ENCODE peak calls at places on chromosomes 3 and 15, in four cellular contexts. T, X, P and Y are unnamed samples.
A peak's percentile ranks its signal among the peaks of the same experiment; 100 is the strongest.

GRCh38 chr3:79018671-79019136 is 749.1 kb downstream of the ROBO1 start:
- DNase-seq in P (peak; percentile 16), X (no peak), T (no peak), Y (no peak)

GRCh38 chr3:27573780-27574437 is 89.7 kb upstream of the SLC4A7 start:
- DNase-seq in P (no peak), T (no peak), X (no peak), Y (no peak)

GRCh38 chr15:77819841-77820728 is 187.4 kb upstream of the LINGO1 start:
- DNase-seq in X (peak; percentile 84), T (no peak), P (peak; percentile 14), Y (peak; percentile 75)

GRCh38 chr15:78241017-78241416 is 6.7 kb upstream of the ACSBG1 start:
- DNase-seq in P (peak; percentile 49), T (no peak), X (peak; percentile 87), Y (peak; percentile 94)

GRCh38 chr3:63051920-63052319 is 176.7 kb upstream of the CADPS start:
- DNase-seq in X (no peak), T (no peak), P (no peak), Y (no peak)

GRCh38 chr3:49606427-49606826 is 52.1 kb downstream of the BSN start:
- DNase-seq in X (no peak), P (no peak), T (no peak), Y (no peak)

GRCh38 chr3:64827391-64827790 is 139.6 kb upstream of the ADAMTS9 start:
- DNase-seq in P (no peak), X (no peak), T (no peak), Y (no peak)

GRCh38 chr3:134601539-134602439 is 49.0 kb downstream of the KY start:
- DNase-seq in X (peak; percentile 29), T (no peak), P (no peak), Y (peak; percentile 38)

GRCh38 chr15:69573815-69574472 is 121.3 kb downstream of the RPLP1 start:
- DNase-seq in P (no peak), X (no peak), T (no peak), Y (no peak)

GRCh38 chr15:65259367-65259781 is 27.3 kb downstream of the PARP16 start:
- DNase-seq in X (no peak), T (no peak), P (no peak), Y (no peak)

GRCh38 chr15:65258370-65258769 is 28.3 kb downstream of the PARP16 start:
- DNase-seq in T (no peak), X (no peak), P (no peak), Y (no peak)

GRCh38 chr15:65263313-65263712 is 23.4 kb downstream of the PARP16 start:
- DNase-seq in X (no peak), T (no peak), P (no peak), Y (no peak)

GRCh38 chr15:65254237-65254820 is 32.4 kb downstream of the PARP16 start:
- DNase-seq in X (no peak), P (no peak), T (no peak), Y (no peak)

GRCh38 chr15:65258863-65259262 is 27.8 kb downstream of the PARP16 start:
- DNase-seq in T (no peak), X (no peak), P (no peak), Y (no peak)
- TF ChIP-seq FOXK2 in T (no peak), X (no peak), P (no peak), Y (no peak)

GRCh38 chr3:179733797-179734196 is 81.0 kb downstream of the USP13 start:
- DNase-seq in X (no peak), P (no peak), T (no peak), Y (no peak)

GRCh38 chr3:179731544-179731943 is 78.7 kb downstream of the USP13 start:
- DNase-seq in T (no peak), P (no peak), X (no peak), Y (no peak)

GRCh38 chr3:179734497-179735281 is 81.8 kb downstream of the USP13 start:
- DNase-seq in X (no peak), T (no peak), P (peak; percentile 88), Y (no peak)

GRCh38 chr3:179730508-179730907 is 77.7 kb downstream of the USP13 start:
- DNase-seq in X (no peak), T (no peak), P (no peak), Y (no peak)

DNA sequence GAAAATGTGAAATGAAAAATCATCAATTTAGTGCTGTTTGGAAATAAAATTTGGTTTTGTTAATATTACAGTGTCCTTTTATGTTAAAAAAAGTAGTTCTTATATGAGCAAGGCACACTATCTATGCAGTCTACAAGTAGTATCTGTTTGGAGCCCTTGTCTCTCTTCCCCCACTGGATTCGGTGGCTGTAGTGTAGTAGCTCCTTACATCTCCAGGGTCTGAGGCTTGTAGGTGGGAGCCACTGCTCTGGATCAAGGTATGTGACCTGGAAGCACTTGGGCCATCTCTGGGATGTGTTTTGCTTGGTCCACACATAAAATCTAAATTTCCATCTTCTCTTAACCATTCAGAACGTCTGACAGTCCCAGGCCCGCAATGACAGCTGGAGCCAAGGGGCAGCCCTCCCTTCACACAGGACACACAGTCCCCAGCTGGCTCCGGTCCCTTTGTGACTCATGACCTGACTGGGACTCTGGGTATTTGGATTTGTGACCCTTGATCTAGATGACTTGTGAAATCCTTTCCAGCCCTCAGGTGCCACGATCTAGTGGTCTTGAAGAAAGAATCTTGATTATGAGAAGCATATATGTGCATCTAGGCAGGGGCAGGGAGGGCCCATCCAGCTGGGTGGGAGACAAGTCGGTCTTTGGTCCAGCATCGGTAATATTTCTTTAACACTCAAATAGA is 80.0 kb downstream of the USP13 start:
- DNase-seq in X (no peak), T (no peak), P (peak; percentile 85), Y (no peak)
- TF ChIP-seq FOXK2 in X (no peak), T (no peak), P (no peak), Y (no peak)

DNA sequence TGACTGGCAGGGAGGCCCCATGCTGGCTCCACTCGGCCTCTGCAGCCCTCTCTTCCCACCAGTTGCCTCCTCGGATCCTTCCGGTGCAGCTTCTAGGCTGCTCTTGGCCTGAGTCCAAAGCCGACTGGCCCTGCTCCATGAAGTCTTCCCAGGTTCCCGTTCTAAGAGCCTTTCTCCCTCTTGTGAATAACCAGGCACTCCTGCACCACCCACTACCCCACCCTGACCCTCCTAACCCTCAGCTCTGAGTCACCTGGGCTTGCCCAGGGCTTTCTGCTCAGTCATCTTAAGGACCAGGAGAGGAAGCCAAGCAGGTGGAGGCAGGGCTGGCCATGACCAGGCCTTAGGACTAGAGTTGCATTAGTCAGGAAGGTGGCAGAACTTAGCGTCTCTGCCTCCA is 28.1 kb upstream of the CNBP start:
- DNase-seq in P (peak; percentile 34), X (peak; percentile 58), T (no peak), Y (peak; percentile 60)
- TF ChIP-seq FOXK2 in P (no peak), X (no peak), T (no peak), Y (no peak)

GRCh38 chr15:30882861-30883433 is 20.8 kb upstream of the FAN1 start:
- DNase-seq in P (no peak), T (no peak), X (no peak), Y (no peak)

GRCh38 chr15:30889231-30889630 is 14.5 kb upstream of the FAN1 start:
- DNase-seq in P (no peak), T (no peak), X (no peak), Y (no peak)

DNA sequence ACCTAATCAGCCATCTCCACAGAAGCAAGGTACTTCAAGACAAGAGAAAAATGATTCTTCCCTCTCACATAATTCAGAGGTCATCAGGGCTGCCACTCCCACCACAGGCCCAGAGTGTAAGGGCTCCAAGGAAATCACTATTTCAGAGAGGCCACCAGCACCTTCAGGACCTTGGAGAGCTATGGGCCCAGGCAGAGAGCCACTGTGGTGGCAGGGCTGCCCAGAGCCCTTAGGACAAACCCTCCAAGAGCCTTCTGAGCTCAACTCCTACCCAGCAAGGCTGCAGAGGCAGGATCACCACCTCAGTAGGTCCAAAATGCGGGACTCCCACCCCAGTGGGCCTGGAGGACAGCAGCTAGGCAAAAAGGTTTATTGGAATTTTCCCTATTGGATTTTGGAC is 17.9 kb upstream of the FAN1 start:
- DNase-seq in X (no peak), P (peak; percentile 3), T (no peak), Y (peak; percentile 7)
- TF ChIP-seq FOXK2 in X (no peak), P (no peak), T (no peak), Y (no peak)

GRCh38 chr3:10198761-10199688 is 34.3 kb downstream of the IRAK2 start:
- DNase-seq in P (peak; percentile 12), T (peak; percentile 80), X (peak; percentile 65), Y (no peak)
- TF ChIP-seq FOXK2 in P (no peak), T (no peak), X (no peak), Y (no peak)

GRCh38 chr15:73714695-73715301 is 30.6 kb downstream of the CD276 start:
- DNase-seq in P (no peak), X (no peak), T (no peak), Y (no peak)

GRCh38 chr15:73717206-73717605 is 33.0 kb downstream of the CD276 start:
- DNase-seq in T (no peak), X (no peak), P (no peak), Y (no peak)

GRCh38 chr15:73716417-73716816 is 32.2 kb downstream of the CD276 start:
- DNase-seq in P (no peak), X (no peak), T (no peak), Y (no peak)

GRCh38 chr15:73715417-73715816 is 31.2 kb downstream of the CD276 start:
- DNase-seq in X (no peak), P (no peak), T (no peak), Y (no peak)

DNA sequence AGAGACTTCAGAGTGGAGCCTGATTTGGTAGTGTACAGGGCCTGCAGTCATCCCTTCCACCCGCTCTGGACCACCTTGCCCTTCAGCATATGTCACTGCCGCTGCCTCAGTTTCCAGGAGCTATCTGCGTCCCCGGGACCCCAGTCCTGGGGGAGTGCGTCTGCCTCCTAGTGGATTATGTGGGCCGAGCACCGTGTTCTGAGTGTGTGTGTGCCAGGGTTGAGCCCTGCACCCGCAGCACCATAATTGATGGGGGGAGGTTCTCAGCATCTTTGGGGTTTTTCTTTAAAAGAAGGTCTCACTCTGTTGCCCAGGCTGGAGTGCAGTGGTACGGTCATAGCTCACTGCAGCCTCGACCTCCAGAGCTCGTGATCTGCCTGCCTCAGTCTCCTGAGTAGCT is 33.6 kb downstream of the CD276 start:
- DNase-seq in T (no peak), X (no peak), P (no peak), Y (peak; percentile 30)
- TF ChIP-seq FOXK2 in T (no peak), X (no peak), P (no peak), Y (no peak)

DNA sequence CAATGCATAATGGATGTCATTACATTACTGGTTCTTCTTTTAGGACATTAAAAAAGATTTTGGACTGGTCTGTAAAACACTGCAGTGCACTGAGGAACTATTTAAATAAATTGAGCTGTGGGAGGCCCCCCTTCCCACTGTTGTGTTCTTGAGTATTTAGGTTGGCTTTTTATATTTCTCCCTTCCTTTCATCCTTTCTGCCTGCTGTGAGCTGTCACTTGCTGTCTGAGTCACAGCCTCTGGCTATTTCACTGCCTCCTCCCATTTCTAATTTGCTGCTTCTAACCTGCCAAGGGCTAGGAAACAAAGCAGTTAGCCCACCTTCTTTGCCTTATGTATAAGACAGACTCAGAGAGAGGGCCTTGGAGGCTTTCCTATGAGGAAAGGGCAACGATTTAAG is 89.0 kb upstream of the FNDC3B start:
- DNase-seq in T (no peak), P (peak; percentile 35), X (no peak), Y (peak; percentile 24)
- TF ChIP-seq FOXK2 in T (no peak), P (no peak), X (no peak), Y (no peak)